ENCODE peak calls at places on chromosomes 4 and X, in six cellular contexts. R is HFFc6, X is progenitor cell of endocrine pancreas, T is neural progenitor cell, N is endothelial cell of umbilical vein, D is IMR-90. V is an unnamed sample.

GRCh38 chrX:102154218-102154860 is 1.4 kb downstream of the BEX5 start:
- DNase-seq in T (peak), N (no peak), X (no peak), R (no peak), D (no peak), V (peak)

GRCh38 chrX:19121898-19122640 is at the start of gene ADGRG2:
- DNase-seq in N (peak), X (peak), T (peak), R (no peak), D (peak), V (peak)

GRCh38 chrX:39260965-39261364 is 459.7 kb downstream of the MID1IP1 start:
- DNase-seq in R (no peak), X (no peak), N (no peak), T (no peak), D (no peak), V (no peak)

GRCh38 chr4:138217567-138217966 is 24.6 kb downstream of the SLC7A11 start:
- DNase-seq in T (peak), R (no peak), X (no peak), D (no peak), N (no peak), V (no peak)

GRCh38 chr4:3316146-3316545 is 23.3 kb downstream of the RGS12 start:
- DNase-seq in X (no peak), R (no peak), D (no peak), T (no peak), N (no peak), V (no peak)

GRCh38 chr4:8759987-8760386 is 111.7 kb downstream of the HMX1 start:
- DNase-seq in N (no peak), T (no peak), D (no peak), X (no peak), R (no peak), V (no peak)

GRCh38 chrX:15953801-15954200 is 99.2 kb upstream of the AP1S2 start:
- DNase-seq in D (no peak), N (no peak), X (no peak), T (no peak), R (no peak), V (no peak)

GRCh38 chrX:12441376-12442128 is 303.3 kb downstream of the FRMPD4 start:
- DNase-seq in N (no peak), D (peak), T (no peak), R (peak), X (no peak), V (no peak)

GRCh38 chrX:71178908-71179307 is 34.3 kb downstream of the NLGN3 start:
- DNase-seq in R (peak), D (peak), T (peak), X (no peak), N (peak), V (peak)

GRCh38 chr4:95092762-95093161 is 335.0 kb downstream of the BMPR1B start:
- DNase-seq in N (peak), D (no peak), T (no peak), R (no peak), X (no peak), V (peak)

GRCh38 chr4:7103599-7104365 is 35.9 kb upstream of the GRPEL1 start:
- DNase-seq in X (no peak), N (peak), R (no peak), D (peak), T (peak), V (no peak)

GRCh38 chr4:24850669-24851068 is 55.3 kb downstream of the SOD3 start:
- DNase-seq in N (peak), R (peak), T (no peak), X (no peak), D (peak), V (no peak)

GRCh38 chr4:139171878-139172691 is 4.9 kb downstream of the ELF2 start:
- DNase-seq in T (no peak), N (no peak), R (peak), X (no peak), D (peak), V (peak)

GRCh38 chr4:150960079-150960478 is 55.0 kb downstream of the LRBA start:
- DNase-seq in R (peak), X (no peak), N (peak), D (peak), T (peak), V (peak)

GRCh38 chr4:1048781-1049590 is 37.6 kb downstream of the FGFRL1 start:
- DNase-seq in X (no peak), T (peak), R (no peak), N (no peak), D (no peak), V (no peak)

GRCh38 chr4:78684196-78685079 is 91.7 kb upstream of the BMP2K start:
- DNase-seq in R (peak), N (peak), T (no peak), D (peak), X (no peak), V (no peak)

GRCh38 chr4:27117453-27117852 is 256.8 kb downstream of the STIM2 start:
- DNase-seq in X (no peak), T (no peak), N (no peak), R (no peak), D (no peak), V (no peak)

GRCh38 chr4:14225683-14226207 is 598.2 kb upstream of the BOD1L1 start:
- DNase-seq in X (no peak), T (no peak), N (no peak), R (no peak), D (no peak), V (no peak)

GRCh38 chrX:155068165-155068564 is 2.8 kb downstream of the CMC4 start:
- DNase-seq in R (peak), X (no peak), T (no peak), N (peak), D (peak), V (no peak)

GRCh38 chr4:85644061-85644460 is 169.1 kb downstream of the ARHGAP24 start:
- DNase-seq in R (no peak), X (no peak), D (no peak), T (no peak), N (no peak), V (no peak)

GRCh38 chrX:36974896-36975295 is 33.3 kb upstream of the FAM47C start:
- DNase-seq in N (no peak), D (no peak), T (peak), R (no peak), X (no peak), V (no peak)

GRCh38 chr4:144611850-144612249 is 34.1 kb upstream of the HHIP start:
- DNase-seq in R (no peak), T (peak), D (peak), N (peak), X (no peak), V (peak)

GRCh38 chr4:3765271-3766206 is 646 bp upstream of the ADRA2C start:
- DNase-seq in N (no peak), T (peak), X (peak), D (peak), R (peak), V (peak)

GRCh38 chrX:12007881-12008280 is 130.4 kb upstream of the FRMPD4 start:
- DNase-seq in X (no peak), T (no peak), N (peak), D (peak), R (peak), V (peak)

GRCh38 chr4:31059753-31060522 is 339.8 kb downstream of the PCDH7 start:
- DNase-seq in R (no peak), N (peak), D (peak), T (no peak), X (no peak), V (peak)

GRCh38 chr4:75686346-75686745 is 13.1 kb upstream of the G3BP2 start:
- DNase-seq in N (no peak), R (no peak), D (no peak), X (no peak), T (no peak), V (no peak)

GRCh38 chr4:153364061-153364460 is 19.6 kb downstream of the MND1 start:
- DNase-seq in T (no peak), R (no peak), D (no peak), X (no peak), N (no peak), V (no peak)

GRCh38 chr4:140533951-140534480 is 10.0 kb downstream of the ELMOD2 start:
- DNase-seq in T (no peak), X (no peak), D (peak), N (no peak), R (peak), V (no peak)

GRCh38 chr4:182227611-182228010 is 15.6 kb upstream of the TENM3 start:
- DNase-seq in R (no peak), D (no peak), X (no peak), N (no peak), T (no peak), V (no peak)

GRCh38 chr4:117064297-117064696 is 21.1 kb downstream of the TRAM1L1 start:
- DNase-seq in D (peak), X (no peak), R (no peak), T (no peak), N (no peak), V (no peak)

GRCh38 chr4:33411182-33411581 is 2691.0 kb downstream of the PCDH7 start:
- DNase-seq in N (no peak), R (no peak), X (no peak), T (no peak), D (no peak), V (no peak)

DNA sequence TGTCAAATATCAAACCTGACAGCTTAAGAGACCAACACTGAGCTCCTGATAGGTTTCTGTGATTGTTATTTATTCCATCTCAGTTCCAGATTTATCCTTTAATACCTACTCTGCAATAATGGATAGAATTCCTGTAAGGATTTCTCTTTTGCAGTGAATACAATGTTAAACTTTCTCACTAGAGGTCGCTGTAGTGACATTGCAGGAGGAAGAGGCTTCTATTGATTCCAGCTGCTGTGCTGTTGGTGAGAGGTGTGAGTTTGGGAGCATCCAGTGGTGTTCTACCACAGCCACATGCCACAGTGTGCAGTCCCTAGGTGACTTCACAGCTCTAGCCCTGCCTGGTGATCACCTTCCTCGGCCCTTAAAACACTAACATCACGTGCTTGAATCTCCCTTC is 34.6 kb upstream of the DCAF8L2 start:
- DNase-seq in X (no peak), D (peak), N (peak), T (peak), R (no peak), V (peak)
- TF ChIP-seq CTCF in X (peak), D (peak), N (peak), T (peak), R (no peak), V (peak)

GRCh38 chr4:54840992-54841768 is 183.4 kb downstream of the KIT start:
- DNase-seq in X (no peak), T (peak), N (no peak), R (peak), D (peak), V (peak)
- TF ChIP-seq CTCF in X (no peak), T (peak), N (no peak), R (peak), D (peak), V (peak)

DNA sequence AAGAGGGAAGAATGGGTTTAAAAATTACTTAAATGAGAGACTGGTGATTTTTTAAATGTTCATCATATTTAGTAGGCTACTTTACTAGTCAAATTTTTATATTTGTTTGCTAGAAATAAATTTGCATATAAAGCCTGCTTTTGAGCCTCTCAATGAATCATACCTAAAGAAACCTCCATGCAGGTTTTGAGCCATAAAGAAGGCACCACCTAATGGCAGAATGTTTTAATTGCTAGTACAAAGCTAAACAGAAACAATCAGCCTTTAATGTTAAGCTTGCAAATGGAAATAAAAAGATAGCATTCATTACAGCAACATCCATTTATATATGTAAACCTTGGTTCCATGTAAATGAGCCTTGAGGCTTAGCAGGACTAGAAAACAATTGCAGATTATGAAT is 989.7 kb downstream of the CCSER1 start:
- DNase-seq in T (no peak), X (no peak), R (no peak), D (no peak), N (peak), V (peak)
- TF ChIP-seq CTCF in T (peak), X (peak), R (no peak), D (peak), N (peak), V (peak)

DNA sequence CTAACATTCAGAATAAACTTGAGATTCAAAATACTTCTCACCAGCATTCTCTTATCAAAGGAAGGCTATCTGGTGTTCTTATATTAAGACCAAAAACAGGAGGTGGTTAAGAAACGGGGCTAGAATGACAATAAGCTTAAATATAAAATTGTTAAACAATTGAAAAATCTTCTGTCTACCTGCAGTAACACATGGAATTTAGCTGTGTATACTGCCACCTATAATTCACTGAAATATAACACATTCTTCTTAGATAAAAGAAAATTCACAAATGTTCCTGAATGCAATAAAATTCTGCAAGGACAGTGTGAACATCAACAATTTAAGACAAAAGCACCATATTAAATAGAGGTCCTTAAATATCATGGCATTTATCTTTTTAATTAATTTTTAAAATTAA is 11.5 kb upstream of the PCDH10 start:
- DNase-seq in D (no peak), N (peak), R (no peak), X (no peak), T (no peak), V (no peak)
- TF ChIP-seq CTCF in D (no peak), N (no peak), R (peak), X (peak), T (no peak), V (no peak)

V was measured in A673.